ENCODE peak calls at places on chromosomes 3 and 15, in nine cellular contexts. K, G, J, E, B, C, N, Y and Z are unnamed samples.
A peak's percentile ranks its signal among the peaks of the same experiment; 100 is the strongest.

GRCh38 chr3:4233488-4233887 is 69.7 kb upstream of the SETMAR start:
- DNase-seq in K (no peak), G (no peak), J (no peak), E (no peak), B (no peak), C (no peak), N (no peak), Y (no peak), Z (no peak)

GRCh38 chr3:195250473-195251251 is 20.3 kb downstream of the XXYLT1 start:
- DNase-seq in K (no peak), G (no peak), J (no peak), E (peak; percentile 55), B (no peak), C (no peak), N (no peak), Y (peak; percentile 43), Z (no peak)

GRCh38 chr15:47507221-47507985 is 209.9 kb upstream of the SEMA6D start:
- DNase-seq in K (no peak), G (no peak), J (no peak), E (no peak), B (no peak), C (no peak), N (no peak), Y (no peak), Z (no peak)

GRCh38 chr3:51942603-51943450 is 664 bp downstream of the PARP3 start:
- DNase-seq in K (peak; percentile 82), G (peak; percentile 89), J (peak; percentile 52), E (peak; percentile 62), B (peak; percentile 81), C (peak; percentile 19), N (peak; percentile 67), Y (peak; percentile 47), Z (peak; percentile 27)

GRCh38 chr3:97871788-97872187 is 50.0 kb downstream of the CRYBG3 start:
- DNase-seq in K (no peak), G (no peak), J (no peak), E (no peak), B (no peak), C (no peak), N (no peak), Y (peak; percentile 68), Z (no peak)

GRCh38 chr3:171614318-171614967 is 154.2 kb upstream of the TNIK start:
- DNase-seq in K (no peak), G (peak; percentile 69), J (no peak), E (peak; percentile 10), B (peak; percentile 28), C (peak; percentile 0), N (no peak), Y (peak; percentile 8), Z (no peak)

GRCh38 chr3:194095464-194095863 is 40.5 kb upstream of the HES1 start:
- DNase-seq in K (no peak), G (peak; percentile 82), J (no peak), E (peak; percentile 72), B (peak; percentile 58), C (no peak), N (peak; percentile 72), Y (no peak), Z (no peak)

GRCh38 chr3:43372809-43373587 is 86.7 kb downstream of the SNRK start:
- DNase-seq in K (no peak), G (no peak), J (no peak), E (no peak), B (no peak), C (no peak), N (no peak), Y (no peak), Z (no peak)

GRCh38 chr3:130081371-130081881 is at the start of gene ALG1L2:
- DNase-seq in K (no peak), G (no peak), J (no peak), E (no peak), B (no peak), C (no peak), N (no peak), Y (no peak), Z (no peak)

GRCh38 chr3:195548496-195548895 is 5.4 kb upstream of the PPP1R2 start:
- DNase-seq in K (no peak), G (no peak), J (no peak), E (no peak), B (no peak), C (no peak), N (no peak), Y (no peak), Z (no peak)

GRCh38 chr3:53236112-53236841 is 19.5 kb downstream of the TKT start:
- DNase-seq in K (peak; percentile 82), G (peak; percentile 93), J (peak; percentile 67), E (peak; percentile 49), B (peak; percentile 85), C (no peak), N (peak; percentile 82), Y (peak; percentile 89), Z (no peak)

GRCh38 chr15:29470311-29470710 is 200.7 kb upstream of the NSMCE3 start:
- DNase-seq in K (peak; percentile 13), G (peak; percentile 32), J (no peak), E (no peak), B (no peak), C (no peak), N (no peak), Y (no peak), Z (no peak)

GRCh38 chr15:70066004-70066403 is 31.7 kb downstream of the TLE3 start:
- DNase-seq in K (no peak), G (no peak), J (no peak), E (no peak), B (no peak), C (no peak), N (no peak), Y (no peak), Z (no peak)
- H3K4me1 ChIP-seq in K (no peaks in the 10 kb centered on the region), G (peaks cover 11% of the 10 kb centered on the region), J (peaks cover 8% of the 10 kb centered on the region), E (peaks cover 22% of the 10 kb centered on the region), B (peaks cover 39% of the 10 kb centered on the region), C (no peaks in the 10 kb centered on the region), N (peaks cover 49% of the 10 kb centered on the region), Y (peaks cover 26% of the 10 kb centered on the region), Z (no peaks in the 10 kb centered on the region)

DNA sequence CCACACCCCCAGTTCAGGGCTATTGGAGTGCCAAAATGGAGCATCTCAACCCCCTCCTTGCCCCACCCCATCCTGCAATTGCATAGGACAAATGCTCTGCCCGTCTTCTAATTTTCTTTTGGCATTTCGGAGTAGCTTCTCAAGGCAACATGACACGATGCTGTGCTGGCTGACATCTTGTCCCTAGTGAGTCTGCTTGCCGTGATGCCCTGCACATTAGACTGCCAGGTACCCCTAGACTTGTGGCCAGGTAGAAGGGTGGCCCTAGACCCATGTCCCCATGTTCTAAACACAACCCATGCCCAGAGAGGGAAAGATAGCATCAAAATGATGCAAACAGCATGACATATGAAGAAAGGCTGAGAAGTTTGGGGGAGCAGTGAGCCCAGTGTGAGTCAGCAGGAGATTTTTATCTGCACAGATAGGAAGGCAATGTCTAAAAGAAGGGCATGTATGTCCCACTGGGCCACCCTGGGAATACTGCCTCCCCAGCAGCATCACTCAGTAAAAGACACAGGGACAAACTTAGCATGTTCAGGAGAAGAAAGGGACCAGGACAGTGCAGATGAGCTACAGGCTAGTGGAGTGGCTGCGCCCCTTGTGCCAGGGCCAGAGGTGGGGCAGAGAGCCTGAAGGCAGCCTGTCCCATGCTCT is 36.8 kb downstream of the CA12 start:
- DNase-seq in K (no peak), G (no peak), J (no peak), E (no peak), B (no peak), C (no peak), N (no peak), Y (no peak), Z (no peak)
- H3K27ac ChIP-seq in K (no peak overlapping the region), G (no peak overlapping the region), J (no peak overlapping the region), E (no peak overlapping the region), B (no peak overlapping the region), C (no peak overlapping the region), N (no peak overlapping the region), Y (no peak overlapping the region), Z (no peak overlapping the region)

GRCh38 chr15:48625126-48625525 is 20.4 kb downstream of the FBN1 start:
- DNase-seq in K (no peak), G (no peak), J (no peak), E (no peak), B (no peak), C (no peak), N (no peak), Y (no peak), Z (no peak)
- H3K9me3 ChIP-seq in K (no peaks in the 10 kb centered on the region), G (no peaks in the 10 kb centered on the region), J (no peaks in the 10 kb centered on the region), E (no peaks in the 10 kb centered on the region), B (no peaks in the 10 kb centered on the region), C (no peaks in the 10 kb centered on the region), N (no peaks in the 10 kb centered on the region), Y (no peaks in the 10 kb centered on the region), Z (no peaks in the 10 kb centered on the region)

GRCh38 chr15:73955326-73955725 is 29.1 kb downstream of the LOXL1 start:
- DNase-seq in K (peak; percentile 58), G (peak; percentile 58), J (no peak), E (no peak), B (no peak), C (no peak), N (no peak), Y (no peak), Z (no peak)
- H3K4me1 ChIP-seq in K (peaks cover 50% of the 10 kb centered on the region), G (peaks cover 64% of the 10 kb centered on the region), J (peaks cover 12% of the 10 kb centered on the region), E (peaks cover 46% of the 10 kb centered on the region), B (peaks cover 44% of the 10 kb centered on the region), C (peaks cover 12% of the 10 kb centered on the region), N (peaks cover 21% of the 10 kb centered on the region), Y (peaks cover 37% of the 10 kb centered on the region), Z (peaks cover 17% of the 10 kb centered on the region)

DNA sequence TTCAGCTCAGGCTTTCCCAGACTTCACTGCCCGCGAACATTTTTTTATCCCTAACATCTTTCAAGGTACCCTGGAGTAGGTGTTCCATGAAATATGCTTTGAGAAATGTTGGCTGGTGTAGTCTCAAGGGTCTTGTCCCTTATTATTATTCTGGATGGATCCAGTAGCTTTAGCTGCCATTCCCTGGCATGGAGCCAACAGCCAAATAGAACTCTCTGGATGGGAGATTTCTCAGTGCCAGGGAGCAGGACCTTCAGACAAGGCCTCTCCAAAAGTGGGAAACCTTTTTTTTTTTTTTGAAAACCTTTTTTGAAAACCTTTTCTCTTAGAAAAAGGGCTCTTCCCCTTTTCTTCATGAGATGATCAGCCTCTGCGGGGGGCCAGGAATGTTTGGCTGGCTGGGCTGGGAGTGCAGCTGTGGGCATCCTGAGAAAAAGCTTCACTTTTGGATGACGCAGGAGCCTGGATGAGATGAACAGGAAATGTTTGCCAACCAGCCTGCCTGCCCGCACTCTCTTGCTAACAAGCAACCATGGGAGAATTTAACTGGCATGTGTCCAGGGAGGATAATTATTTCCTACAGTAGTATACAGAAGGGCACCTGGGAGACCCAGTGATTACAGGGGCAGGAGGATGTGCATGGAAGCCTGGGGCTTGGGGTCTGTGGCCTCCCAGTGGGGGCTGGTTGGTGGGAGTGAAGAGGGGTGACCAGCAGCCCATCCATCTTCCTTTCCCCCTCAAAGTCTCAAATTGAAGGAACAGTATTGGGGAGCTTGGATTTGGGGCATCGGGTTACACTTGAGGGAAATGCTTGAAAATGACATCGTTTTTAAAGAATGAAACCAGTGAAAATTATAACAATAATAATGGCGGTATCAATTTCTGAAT is 109.1 kb upstream of the LRIG1 start:
- DNase-seq in K (no peak), G (no peak), J (no peak), E (no peak), B (no peak), C (no peak), N (no peak), Y (peak; percentile 77), Z (no peak)
- H3K27ac ChIP-seq in K (no peak overlapping the region), G (no peak overlapping the region), J (no peak overlapping the region), E (no peak overlapping the region), B (no peak overlapping the region), C (no peak overlapping the region), N (no peak overlapping the region), Y (no peak overlapping the region), Z (no peak overlapping the region)

DNA sequence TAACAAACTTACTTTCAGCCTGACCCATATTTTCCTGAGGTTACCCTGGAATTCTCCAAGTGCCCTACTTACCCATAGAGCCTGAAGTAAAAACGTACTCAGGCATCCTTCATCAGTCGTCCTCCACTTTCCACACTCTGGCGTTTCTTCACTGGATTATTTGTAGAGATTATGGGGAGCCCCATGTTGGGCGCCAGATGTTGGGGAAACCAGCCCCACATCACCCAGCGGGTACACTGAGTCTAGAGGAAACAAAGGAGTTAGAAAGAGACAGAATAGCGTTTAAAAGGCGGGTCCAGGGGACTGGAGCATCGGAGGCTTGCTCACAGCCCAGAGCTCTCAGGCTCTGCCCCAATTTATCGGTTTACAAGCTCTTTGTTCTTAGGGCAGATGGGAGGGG is 9.7 kb upstream of the SLC28A2 start:
- DNase-seq in K (no peak), G (no peak), J (no peak), E (no peak), B (no peak), C (no peak), N (no peak), Y (peak; percentile 13), Z (no peak)
- H3K9me3 ChIP-seq in K (peaks cover 47% of the 10 kb centered on the region), G (peaks cover 14% of the 10 kb centered on the region), J (peaks cover 6% of the 10 kb centered on the region), E (peaks cover 61% of the 10 kb centered on the region), B (peaks cover 68% of the 10 kb centered on the region), C (peaks cover 27% of the 10 kb centered on the region), N (peaks cover 20% of the 10 kb centered on the region), Y (no peaks in the 10 kb centered on the region), Z (peaks cover 21% of the 10 kb centered on the region)